ENCODE peak calls at places on chromosomes 2 and 18, in six cellular contexts. D, S, C, Y, I and O are unnamed samples.

GRCh38 chr18:63238711-63239110 is 80.9 kb downstream of the BCL2 start:
- DNase-seq in D (no peak), S (no peak), C (no peak), Y (no peak), I (peak), O (no peak)

GRCh38 chr2:234919711-234920110 is 32.1 kb upstream of the SH3BP4 start:
- DNase-seq in D (no peak), S (no peak), C (no peak), Y (peak), I (peak), O (no peak)

GRCh38 chr2:9779572-9780264 is 63.6 kb upstream of the TAF1B start:
- DNase-seq in D (no peak), S (no peak), C (no peak), Y (no peak), I (no peak), O (no peak)

GRCh38 chr2:100283724-100284501 is 38.4 kb downstream of the LONRF2 start:
- DNase-seq in D (peak), S (no peak), C (no peak), Y (no peak), I (peak), O (no peak)

GRCh38 chr2:37786153-37786809 is 114.8 kb upstream of the CDC42EP3 start:
- DNase-seq in D (no peak), S (no peak), C (no peak), Y (no peak), I (no peak), O (no peak)

GRCh38 chr2:178298785-178299212 is 104.5 kb downstream of the OSBPL6 start:
- DNase-seq in D (no peak), S (no peak), C (no peak), Y (no peak), I (peak), O (peak)

GRCh38 chr18:78999939-79000338 is 20.3 kb downstream of the SALL3 start:
- DNase-seq in D (no peak), S (no peak), C (no peak), Y (no peak), I (no peak), O (no peak)

GRCh38 chr2:113201496-113202304 is 27.9 kb downstream of the PSD4 start:
- DNase-seq in D (no peak), S (no peak), C (no peak), Y (no peak), I (no peak), O (no peak)

DNA sequence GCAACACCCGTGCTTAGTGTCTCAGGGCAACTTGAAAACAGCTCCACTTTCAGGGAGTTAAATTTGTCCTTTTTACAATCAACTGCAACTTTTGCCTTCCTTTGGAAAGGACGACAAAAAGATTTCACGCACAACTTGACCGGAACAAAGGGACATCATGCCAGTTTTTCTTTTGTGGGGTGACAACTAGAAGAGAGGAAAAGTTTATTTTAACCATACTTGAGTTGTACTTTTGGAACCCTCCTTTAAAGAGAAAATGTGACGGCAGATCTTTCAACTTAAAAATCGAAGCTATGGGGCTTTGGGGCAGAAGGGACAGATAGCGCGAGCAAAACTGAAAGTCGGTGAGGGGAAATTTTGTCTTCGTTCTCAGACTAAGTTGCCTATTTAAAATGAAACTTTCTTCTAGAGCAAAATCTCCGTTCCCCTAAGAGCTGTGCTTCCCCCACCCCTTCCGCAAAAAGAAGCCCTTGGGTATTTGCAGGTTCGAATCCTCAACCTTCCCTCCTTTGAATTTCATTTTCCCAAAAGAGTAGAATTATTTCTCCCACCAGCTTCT is 5.5 kb upstream of the ONECUT2 start:
- DNase-seq in D (no peak), S (no peak), C (no peak), Y (no peak), I (no peak), O (no peak)
- H3K27ac ChIP-seq in D (no peak), S (no peak), C (no peak), Y (no peak), I (no peak), O (no peak)

GRCh38 chr2:71596011-71596410 is 142.7 kb downstream of the DYSF start:
- DNase-seq in D (no peak), S (no peak), C (no peak), Y (no peak), I (peak), O (no peak)
- H3K27ac ChIP-seq in D (no peak), S (no peak), C (no peak), Y (no peak), I (no peak), O (no peak)

GRCh38 chr2:85438291-85439110 is 20.0 kb downstream of the SH2D6 start:
- DNase-seq in D (no peak), S (peak), C (no peak), Y (no peak), I (no peak), O (no peak)

GRCh38 chr2:85441859-85442258 is 23.3 kb downstream of the SH2D6 start:
- DNase-seq in D (no peak), S (no peak), C (no peak), Y (no peak), I (no peak), O (no peak)

GRCh38 chr2:85439111-85439477 is 20.6 kb downstream of the SH2D6 start:
- DNase-seq in D (no peak), S (no peak), C (no peak), Y (no peak), I (no peak), O (no peak)

GRCh38 chr2:85440736-85441135 is 22.2 kb downstream of the SH2D6 start:
- DNase-seq in D (no peak), S (no peak), C (no peak), Y (no peak), I (no peak), O (no peak)

DNA sequence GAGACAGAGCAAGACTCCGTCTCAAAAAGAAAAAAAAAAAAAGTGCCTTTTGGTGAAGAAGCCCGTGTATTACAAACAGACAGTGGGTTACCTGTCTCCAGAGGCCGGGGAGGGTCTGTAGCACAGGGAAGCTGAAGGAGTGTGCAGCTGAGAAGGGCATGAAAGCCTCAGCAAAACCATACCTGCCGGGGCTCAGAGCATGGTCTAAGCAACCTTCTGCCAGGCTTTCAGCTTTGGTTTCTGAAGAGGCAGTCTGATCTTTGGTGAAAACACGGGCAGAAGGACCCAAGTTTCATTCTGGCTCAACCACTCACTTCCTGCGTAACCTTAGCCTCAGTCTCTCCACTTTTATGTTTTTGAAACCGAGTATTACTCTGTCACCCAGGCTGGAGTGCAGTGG is 21.5 kb downstream of the SH2D6 start:
- DNase-seq in D (no peak), S (no peak), C (no peak), Y (no peak), I (no peak), O (no peak)
- H3K27ac ChIP-seq in D (no peak), S (no peak), C (no peak), Y (no peak), I (no peak), O (no peak)

GRCh38 chr2:8565399-8566154 is 116.3 kb upstream of the ID2 start:
- DNase-seq in D (no peak), S (peak), C (peak), Y (no peak), I (no peak), O (no peak)
- H3K27ac ChIP-seq in D (no peak), S (no peak), C (no peak), Y (no peak), I (no peak), O (no peak)

DNA sequence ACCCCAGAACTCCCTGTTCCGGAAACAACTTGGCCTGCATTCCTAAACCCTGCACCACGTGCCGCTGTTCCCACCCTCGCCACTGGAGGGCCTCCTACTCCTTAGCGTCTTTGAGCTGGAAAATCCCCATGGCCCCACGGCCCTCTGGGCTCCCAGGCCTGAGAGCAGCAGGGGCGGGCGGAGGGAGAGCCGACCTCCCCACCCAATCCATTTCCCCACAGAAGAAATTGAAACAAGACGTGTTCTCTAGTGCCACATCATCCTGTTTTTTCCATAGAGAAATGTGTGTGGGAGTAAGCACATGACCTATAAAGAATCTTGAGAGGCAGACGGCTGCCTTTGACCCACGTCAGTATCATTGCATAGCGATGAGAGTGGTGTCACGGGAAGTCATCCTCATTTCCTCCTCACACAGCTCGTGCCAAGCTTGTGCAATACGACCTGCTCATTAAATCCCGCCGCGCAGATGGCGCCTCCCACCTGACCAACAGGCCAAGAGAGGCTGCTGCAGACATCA is 79.2 kb downstream of the LAMA1 start:
- DNase-seq in D (peak), S (no peak), C (peak), Y (peak), I (peak), O (peak)
- H3K27ac ChIP-seq in D (no peak), S (no peak), C (peak), Y (peak), I (peak), O (peak)